ENCODE peak calls at places on chromosomes 11 and 22, in four cellular contexts. One of them, this sample, is unnamed.
A peak's percentile ranks its signal among the peaks of the same experiment; 100 is the strongest.

GRCh38 chr11:92769125-92769524 is 200.3 kb upstream of the MTNR1B start:
- DNase-seq in breast epithelium: no peak
- DNase-seq in heart left ventricle: no peak
- DNase-seq in tibial nerve: no peak
- DNase-seq in this sample: no peak

GRCh38 chr11:73173755-73174494 is 31.8 kb upstream of the FCHSD2 start:
- DNase-seq in tibial nerve: no peak
- DNase-seq in heart left ventricle: peak; percentile 92
- DNase-seq in breast epithelium: no peak
- DNase-seq in this sample: no peak

GRCh38 chr11:130413383-130414106 is 14.9 kb downstream of the ADAMTS8 start:
- DNase-seq in tibial nerve: no peak
- DNase-seq in heart left ventricle: no peak
- DNase-seq in breast epithelium: no peak
- DNase-seq in this sample: no peak

GRCh38 chr11:76561245-76561644 is 109.3 kb downstream of the LRRC32 start:
- DNase-seq in tibial nerve: no peak
- DNase-seq in breast epithelium: no peak
- DNase-seq in heart left ventricle: no peak
- DNase-seq in this sample: no peak

GRCh38 chr11:74460065-74460464 is 7.3 kb downstream of the KCNE3 start:
- DNase-seq in tibial nerve: no peak
- DNase-seq in heart left ventricle: no peak
- DNase-seq in breast epithelium: no peak
- DNase-seq in this sample: no peak

GRCh38 chr11:106208795-106209194 is 131.3 kb downstream of the AASDHPPT start:
- DNase-seq in breast epithelium: no peak
- DNase-seq in heart left ventricle: no peak
- DNase-seq in tibial nerve: no peak
- DNase-seq in this sample: no peak

GRCh38 chr11:6737872-6738466 is 33.8 kb downstream of the OR2AG2 start:
- DNase-seq in breast epithelium: no peak
- DNase-seq in tibial nerve: no peak
- DNase-seq in heart left ventricle: no peak
- DNase-seq in this sample: no peak

GRCh38 chr11:79363261-79363660 is 77.6 kb downstream of the TENM4 start:
- DNase-seq in breast epithelium: no peak
- DNase-seq in tibial nerve: no peak
- DNase-seq in heart left ventricle: no peak
- DNase-seq in this sample: no peak

GRCh38 chr11:11179239-11179638 is 173.8 kb downstream of the CSNK2A3 start:
- DNase-seq in breast epithelium: no peak
- DNase-seq in heart left ventricle: no peak
- DNase-seq in tibial nerve: no peak
- DNase-seq in this sample: peak; percentile 37

GRCh38 chr22:29821790-29822130 is 16.3 kb downstream of the ASCC2 start:
- DNase-seq in breast epithelium: no peak
- DNase-seq in heart left ventricle: no peak
- DNase-seq in tibial nerve: no peak
- DNase-seq in this sample: no peak

GRCh38 chr11:65087216-65087615 is 3.2 kb downstream of the ZFPL1 start:
- DNase-seq in tibial nerve: no peak
- DNase-seq in breast epithelium: no peak
- DNase-seq in heart left ventricle: no peak
- DNase-seq in this sample: no peak

GRCh38 chr22:31956360-31956759 is 12.0 kb downstream of the YWHAH start:
- DNase-seq in tibial nerve: no peak
- DNase-seq in breast epithelium: no peak
- DNase-seq in heart left ventricle: no peak
- DNase-seq in this sample: no peak

GRCh38 chr11:111775024-111775710 is 9.0 kb upstream of the PPP2R1B start:
- DNase-seq in heart left ventricle: peak; percentile 35
- DNase-seq in breast epithelium: no peak
- DNase-seq in tibial nerve: peak; percentile 44
- DNase-seq in this sample: no peak

GRCh38 chr22:35376728-35377472 is 4.0 kb upstream of the HMOX1 start:
- DNase-seq in heart left ventricle: peak; percentile 95
- DNase-seq in breast epithelium: peak; percentile 95
- DNase-seq in tibial nerve: peak; percentile 94
- DNase-seq in this sample: peak; percentile 91

GRCh38 chr11:125926682-125927081 is 19.2 kb upstream of the VSIG10L2 start:
- DNase-seq in heart left ventricle: no peak
- DNase-seq in tibial nerve: no peak
- DNase-seq in breast epithelium: no peak
- DNase-seq in this sample: no peak

GRCh38 chr11:76392889-76393288 is 11.8 kb downstream of the GVQW3 start:
- DNase-seq in tibial nerve: no peak
- DNase-seq in heart left ventricle: no peak
- DNase-seq in breast epithelium: no peak
- DNase-seq in this sample: no peak

GRCh38 chr11:106186630-106187029 is 109.2 kb downstream of the AASDHPPT start:
- DNase-seq in tibial nerve: no peak
- DNase-seq in breast epithelium: no peak
- DNase-seq in heart left ventricle: no peak
- DNase-seq in this sample: no peak

GRCh38 chr11:34960277-34960676 is 43.9 kb downstream of the PDHX start:
- DNase-seq in breast epithelium: peak; percentile 63
- DNase-seq in tibial nerve: peak; percentile 22
- DNase-seq in heart left ventricle: no peak
- DNase-seq in this sample: no peak

GRCh38 chr11:21056644-21057043 is 387.3 kb downstream of the NELL1 start:
- DNase-seq in breast epithelium: no peak
- DNase-seq in tibial nerve: no peak
- DNase-seq in heart left ventricle: no peak
- DNase-seq in this sample: no peak

GRCh38 chr11:114678125-114679036 is at the start of gene NXPE2:
- DNase-seq in heart left ventricle: no peak
- DNase-seq in breast epithelium: no peak
- DNase-seq in tibial nerve: no peak
- DNase-seq in this sample: peak; percentile 14

GRCh38 chr11:118497831-118498230 is 29.4 kb upstream of the TTC36 start:
- DNase-seq in heart left ventricle: no peak
- DNase-seq in tibial nerve: no peak
- DNase-seq in breast epithelium: no peak
- DNase-seq in this sample: no peak

GRCh38 chr11:104286129-104286528 is 122.2 kb upstream of the PDGFD start:
- DNase-seq in breast epithelium: no peak
- DNase-seq in heart left ventricle: no peak
- DNase-seq in tibial nerve: no peak
- DNase-seq in this sample: no peak

GRCh38 chr11:113507341-113507740 is 32.1 kb upstream of the DRD2 start:
- DNase-seq in heart left ventricle: no peak
- DNase-seq in breast epithelium: no peak
- DNase-seq in tibial nerve: no peak
- DNase-seq in this sample: no peak
- H3K4me1 ChIP-seq in heart left ventricle: no peaks in the 10 kb centered on the region
- H3K4me1 ChIP-seq in breast epithelium: no peaks in the 10 kb centered on the region
- H3K4me1 ChIP-seq in tibial nerve: peaks cover 12% of the 10 kb centered on the region
- H3K4me1 ChIP-seq in this sample: no peaks in the 10 kb centered on the region

DNA sequence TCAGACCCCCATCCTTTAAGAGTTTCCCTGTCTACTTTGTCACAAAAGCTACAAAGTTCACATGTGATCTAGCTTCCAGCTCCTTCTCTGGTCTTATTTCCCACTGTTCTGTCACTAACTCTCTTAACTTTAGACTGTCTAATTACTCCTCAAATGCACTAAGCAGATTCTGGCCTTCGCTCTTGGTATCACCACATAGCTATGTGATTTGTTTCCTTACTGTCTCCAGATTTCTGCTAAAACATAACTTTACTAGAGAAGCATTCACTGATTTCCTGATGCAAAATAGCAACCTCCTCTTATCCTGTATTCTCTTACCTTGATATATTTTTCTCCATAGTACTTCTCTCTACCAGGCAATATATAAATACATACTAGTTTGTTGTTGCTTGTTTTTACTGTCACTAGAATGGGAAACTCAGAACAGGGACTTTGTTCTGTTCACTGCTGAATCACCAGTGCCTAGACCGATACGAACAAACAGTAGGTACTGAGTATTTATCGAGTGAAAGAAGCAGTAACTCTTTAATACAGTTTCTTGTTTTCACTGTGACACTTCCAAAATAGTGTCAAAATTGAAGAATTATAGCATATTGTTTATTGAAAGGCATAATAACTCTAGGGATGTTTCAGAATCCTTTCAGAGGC is 205.6 kb downstream of the DDX10 start:
- DNase-seq in tibial nerve: no peak
- DNase-seq in breast epithelium: no peak
- DNase-seq in heart left ventricle: no peak
- DNase-seq in this sample: no peak
- H3K4me1 ChIP-seq in tibial nerve: peaks cover 11% of the 10 kb centered on the region
- H3K4me1 ChIP-seq in breast epithelium: no peaks in the 10 kb centered on the region
- H3K4me1 ChIP-seq in heart left ventricle: peaks cover 12% of the 10 kb centered on the region
- H3K4me1 ChIP-seq in this sample: no peaks in the 10 kb centered on the region

GRCh38 chr22:33114570-33114969 is 56.4 kb upstream of the SYN3 start:
- DNase-seq in heart left ventricle: no peak
- DNase-seq in breast epithelium: no peak
- DNase-seq in tibial nerve: no peak
- DNase-seq in this sample: no peak
- H3K4me1 ChIP-seq in heart left ventricle: no peaks in the 10 kb centered on the region
- H3K4me1 ChIP-seq in breast epithelium: no peaks in the 10 kb centered on the region
- H3K4me1 ChIP-seq in tibial nerve: no peaks in the 10 kb centered on the region
- H3K4me1 ChIP-seq in this sample: no peaks in the 10 kb centered on the region

GRCh38 chr22:23537421-23537820 is 42.7 kb downstream of the IGLL1 start:
- DNase-seq in heart left ventricle: peak; percentile 3
- DNase-seq in tibial nerve: no peak
- DNase-seq in breast epithelium: no peak
- DNase-seq in this sample: no peak
- H3K4me1 ChIP-seq in heart left ventricle: peaks cover 17% of the 10 kb centered on the region
- H3K4me1 ChIP-seq in tibial nerve: peaks cover 52% of the 10 kb centered on the region
- H3K4me1 ChIP-seq in breast epithelium: no peaks in the 10 kb centered on the region
- H3K4me1 ChIP-seq in this sample: peaks cover 10% of the 10 kb centered on the region

GRCh38 chr11:1307998-1308744 is 1.3 kb downstream of the TOLLIP start:
- DNase-seq in tibial nerve: no peak
- DNase-seq in breast epithelium: no peak
- DNase-seq in heart left ventricle: no peak
- DNase-seq in this sample: no peak
- H3K4me1 ChIP-seq in tibial nerve: peaks cover 73% of the 10 kb centered on the region
- H3K4me1 ChIP-seq in breast epithelium: peaks cover 7% of the 10 kb centered on the region
- H3K4me1 ChIP-seq in heart left ventricle: peaks cover 50% of the 10 kb centered on the region
- H3K4me1 ChIP-seq in this sample: peaks cover 22% of the 10 kb centered on the region

GRCh38 chr11:47356129-47356997 is 3.9 kb upstream of the MYBPC3 start:
- DNase-seq in tibial nerve: no peak
- DNase-seq in heart left ventricle: no peak
- DNase-seq in breast epithelium: no peak
- DNase-seq in this sample: no peak

GRCh38 chr11:47353978-47354774 is 1.7 kb upstream of the MYBPC3 start:
- DNase-seq in tibial nerve: no peak
- DNase-seq in breast epithelium: no peak
- DNase-seq in heart left ventricle: no peak
- DNase-seq in this sample: no peak

GRCh38 chr11:47356998-47357329 is 4.5 kb upstream of the MYBPC3 start:
- DNase-seq in heart left ventricle: no peak
- DNase-seq in breast epithelium: no peak
- DNase-seq in tibial nerve: no peak
- DNase-seq in this sample: no peak

GRCh38 chr11:47355283-47356128 is 3.0 kb upstream of the MYBPC3 start:
- DNase-seq in heart left ventricle: peak; percentile 97
- DNase-seq in breast epithelium: peak; percentile 91
- DNase-seq in tibial nerve: peak; percentile 89
- DNase-seq in this sample: peak; percentile 96

GRCh38 chr11:47354913-47355282 is 2.4 kb upstream of the MYBPC3 start:
- DNase-seq in breast epithelium: no peak
- DNase-seq in tibial nerve: no peak
- DNase-seq in heart left ventricle: no peak
- DNase-seq in this sample: no peak
- H3K4me1 ChIP-seq in breast epithelium: peaks cover 4% of the 10 kb centered on the region
- H3K4me1 ChIP-seq in tibial nerve: peaks cover 15% of the 10 kb centered on the region
- H3K4me1 ChIP-seq in heart left ventricle: peaks cover 19% of the 10 kb centered on the region
- H3K4me1 ChIP-seq in this sample: no peaks in the 10 kb centered on the region

DNA sequence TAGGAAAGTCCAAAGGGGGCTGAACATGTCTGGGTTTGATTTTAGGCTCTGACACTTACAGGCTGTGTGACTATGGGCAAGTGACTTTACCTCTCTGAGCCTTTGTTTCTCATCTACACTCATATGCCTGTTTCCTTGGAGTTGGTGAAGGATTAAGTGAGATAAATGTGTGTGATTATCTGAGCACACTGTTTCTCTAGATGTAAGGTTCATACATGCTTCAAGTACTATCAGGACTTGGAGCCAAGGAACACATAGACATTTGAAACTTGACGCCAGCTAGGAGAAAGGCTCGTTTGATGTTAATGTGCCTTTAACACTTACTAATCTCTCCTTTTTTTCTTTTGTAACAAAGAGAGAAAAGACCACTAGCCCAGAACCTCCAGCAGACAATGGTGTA is 9.7 kb downstream of the CRYBB1 start:
- DNase-seq in breast epithelium: no peak
- DNase-seq in tibial nerve: no peak
- DNase-seq in heart left ventricle: no peak
- DNase-seq in this sample: no peak
- H3K4me1 ChIP-seq in breast epithelium: no peaks in the 10 kb centered on the region
- H3K4me1 ChIP-seq in tibial nerve: no peaks in the 10 kb centered on the region
- H3K4me1 ChIP-seq in heart left ventricle: no peaks in the 10 kb centered on the region
- H3K4me1 ChIP-seq in this sample: no peaks in the 10 kb centered on the region

This sample was measured in prostate gland.